ENCODE peak calls at places on chromosomes 2 and 18, in nine cellular contexts. One of them, this sample, is unnamed. For H3K9me3, the result is how much of the 10 kb centered on the place peaks cover.

GRCh38 chr18:56870982-56871381 is 219.8 kb downstream of the WDR7 start:
- DNase-seq in spleen: no peak
- DNase-seq in naive thymus-derived CD4-positive, alpha-beta T cell: no peak
- DNase-seq in stomach: no peak
- DNase-seq in PC-9: no peak
- DNase-seq in pancreas: no peak
- DNase-seq in CD8-positive, alpha-beta T cell: no peak
- DNase-seq in right atrium auricular region: no peak
- DNase-seq in hepatocyte: no peak
- DNase-seq in this sample: no peak

GRCh38 chr2:25376750-25377621 is 35.3 kb upstream of the DNMT3A start:
- DNase-seq in spleen: peak
- DNase-seq in right atrium auricular region: peak
- DNase-seq in PC-9: peak
- DNase-seq in pancreas: peak
- DNase-seq in hepatocyte: peak
- DNase-seq in naive thymus-derived CD4-positive, alpha-beta T cell: peak
- DNase-seq in CD8-positive, alpha-beta T cell: peak
- DNase-seq in stomach: peak
- DNase-seq in this sample: peak

GRCh38 chr2:176269319-176270099 is at the start of gene MTX2:
- DNase-seq in stomach: peak
- DNase-seq in hepatocyte: peak
- DNase-seq in naive thymus-derived CD4-positive, alpha-beta T cell: peak
- DNase-seq in CD8-positive, alpha-beta T cell: peak
- DNase-seq in spleen: peak
- DNase-seq in pancreas: peak
- DNase-seq in right atrium auricular region: no peak
- DNase-seq in PC-9: peak
- DNase-seq in this sample: peak

GRCh38 chr2:10260130-10260529 is 42.6 kb upstream of the HPCAL1 start:
- DNase-seq in CD8-positive, alpha-beta T cell: no peak
- DNase-seq in right atrium auricular region: no peak
- DNase-seq in naive thymus-derived CD4-positive, alpha-beta T cell: no peak
- DNase-seq in PC-9: no peak
- DNase-seq in spleen: no peak
- DNase-seq in pancreas: no peak
- DNase-seq in hepatocyte: peak
- DNase-seq in stomach: no peak
- DNase-seq in this sample: no peak

GRCh38 chr2:174025271-174026121 is 60.3 kb upstream of the SP3 start:
- DNase-seq in pancreas: peak
- DNase-seq in naive thymus-derived CD4-positive, alpha-beta T cell: no peak
- DNase-seq in right atrium auricular region: peak
- DNase-seq in hepatocyte: peak
- DNase-seq in stomach: peak
- DNase-seq in PC-9: no peak
- DNase-seq in CD8-positive, alpha-beta T cell: no peak
- DNase-seq in spleen: no peak
- DNase-seq in this sample: no peak

GRCh38 chr2:63865159-63865799 is 23.6 kb downstream of the UGP2 start:
- DNase-seq in PC-9: no peak
- DNase-seq in pancreas: no peak
- DNase-seq in stomach: no peak
- DNase-seq in CD8-positive, alpha-beta T cell: no peak
- DNase-seq in naive thymus-derived CD4-positive, alpha-beta T cell: no peak
- DNase-seq in hepatocyte: no peak
- DNase-seq in right atrium auricular region: no peak
- DNase-seq in spleen: no peak
- DNase-seq in this sample: no peak

GRCh38 chr2:238462782-238463396 is 36.2 kb downstream of the ASB1 start:
- DNase-seq in naive thymus-derived CD4-positive, alpha-beta T cell: no peak
- DNase-seq in spleen: no peak
- DNase-seq in pancreas: no peak
- DNase-seq in hepatocyte: peak
- DNase-seq in stomach: no peak
- DNase-seq in CD8-positive, alpha-beta T cell: no peak
- DNase-seq in right atrium auricular region: no peak
- DNase-seq in PC-9: no peak
- DNase-seq in this sample: no peak

GRCh38 chr18:49959176-49959575 is 145.8 kb upstream of the ACAA2 start:
- DNase-seq in stomach: no peak
- DNase-seq in naive thymus-derived CD4-positive, alpha-beta T cell: no peak
- DNase-seq in pancreas: no peak
- DNase-seq in right atrium auricular region: no peak
- DNase-seq in hepatocyte: no peak
- DNase-seq in CD8-positive, alpha-beta T cell: no peak
- DNase-seq in spleen: no peak
- DNase-seq in PC-9: no peak
- DNase-seq in this sample: no peak

GRCh38 chr2:120746179-120746549 is 10.5 kb downstream of the GLI2 start:
- DNase-seq in CD8-positive, alpha-beta T cell: peak
- DNase-seq in naive thymus-derived CD4-positive, alpha-beta T cell: no peak
- DNase-seq in spleen: no peak
- DNase-seq in hepatocyte: no peak
- DNase-seq in stomach: no peak
- DNase-seq in pancreas: no peak
- DNase-seq in PC-9: no peak
- DNase-seq in right atrium auricular region: no peak
- DNase-seq in this sample: no peak

GRCh38 chr2:216354236-216354788 is 18.0 kb downstream of the MARCHF4 start:
- DNase-seq in PC-9: no peak
- DNase-seq in pancreas: no peak
- DNase-seq in stomach: no peak
- DNase-seq in right atrium auricular region: no peak
- DNase-seq in spleen: no peak
- DNase-seq in hepatocyte: no peak
- DNase-seq in naive thymus-derived CD4-positive, alpha-beta T cell: no peak
- DNase-seq in CD8-positive, alpha-beta T cell: no peak
- DNase-seq in this sample: no peak

GRCh38 chr2:27730980-27731691 is 40.4 kb upstream of the MRPL33 start:
- DNase-seq in CD8-positive, alpha-beta T cell: no peak
- DNase-seq in spleen: no peak
- DNase-seq in stomach: no peak
- DNase-seq in hepatocyte: no peak
- DNase-seq in pancreas: no peak
- DNase-seq in naive thymus-derived CD4-positive, alpha-beta T cell: no peak
- DNase-seq in right atrium auricular region: no peak
- DNase-seq in PC-9: no peak
- DNase-seq in this sample: no peak

GRCh38 chr2:26599387-26599786 is 41.8 kb downstream of the CIB4 start:
- DNase-seq in spleen: no peak
- DNase-seq in PC-9: no peak
- DNase-seq in right atrium auricular region: no peak
- DNase-seq in stomach: no peak
- DNase-seq in hepatocyte: no peak
- DNase-seq in pancreas: no peak
- DNase-seq in CD8-positive, alpha-beta T cell: no peak
- DNase-seq in naive thymus-derived CD4-positive, alpha-beta T cell: no peak
- DNase-seq in this sample: no peak

GRCh38 chr2:85915606-85916303 is 27.0 kb upstream of the ST3GAL5 start:
- DNase-seq in stomach: no peak
- DNase-seq in pancreas: no peak
- DNase-seq in hepatocyte: no peak
- DNase-seq in PC-9: no peak
- DNase-seq in right atrium auricular region: no peak
- DNase-seq in naive thymus-derived CD4-positive, alpha-beta T cell: no peak
- DNase-seq in spleen: no peak
- DNase-seq in CD8-positive, alpha-beta T cell: no peak
- DNase-seq in this sample: no peak

GRCh38 chr2:159124441-159124911 is 156.0 kb downstream of the TANC1 start:
- DNase-seq in naive thymus-derived CD4-positive, alpha-beta T cell: no peak
- DNase-seq in spleen: no peak
- DNase-seq in right atrium auricular region: no peak
- DNase-seq in pancreas: no peak
- DNase-seq in PC-9: peak
- DNase-seq in hepatocyte: peak
- DNase-seq in stomach: peak
- DNase-seq in CD8-positive, alpha-beta T cell: no peak
- DNase-seq in this sample: no peak

GRCh38 chr2:159125858-159126257 is 157.4 kb downstream of the TANC1 start:
- DNase-seq in PC-9: no peak
- DNase-seq in stomach: no peak
- DNase-seq in pancreas: no peak
- DNase-seq in spleen: no peak
- DNase-seq in hepatocyte: no peak
- DNase-seq in CD8-positive, alpha-beta T cell: no peak
- DNase-seq in naive thymus-derived CD4-positive, alpha-beta T cell: no peak
- DNase-seq in right atrium auricular region: no peak
- DNase-seq in this sample: no peak

GRCh38 chr2:159124931-159125467 is 156.6 kb downstream of the TANC1 start:
- DNase-seq in PC-9: no peak
- DNase-seq in hepatocyte: peak
- DNase-seq in CD8-positive, alpha-beta T cell: no peak
- DNase-seq in naive thymus-derived CD4-positive, alpha-beta T cell: no peak
- DNase-seq in spleen: no peak
- DNase-seq in pancreas: no peak
- DNase-seq in stomach: no peak
- DNase-seq in right atrium auricular region: no peak
- DNase-seq in this sample: no peak

GRCh38 chr2:159126653-159127052 is 158.2 kb downstream of the TANC1 start:
- DNase-seq in PC-9: no peak
- DNase-seq in pancreas: no peak
- DNase-seq in spleen: no peak
- DNase-seq in stomach: no peak
- DNase-seq in naive thymus-derived CD4-positive, alpha-beta T cell: no peak
- DNase-seq in CD8-positive, alpha-beta T cell: no peak
- DNase-seq in hepatocyte: no peak
- DNase-seq in right atrium auricular region: no peak
- DNase-seq in this sample: no peak

DNA sequence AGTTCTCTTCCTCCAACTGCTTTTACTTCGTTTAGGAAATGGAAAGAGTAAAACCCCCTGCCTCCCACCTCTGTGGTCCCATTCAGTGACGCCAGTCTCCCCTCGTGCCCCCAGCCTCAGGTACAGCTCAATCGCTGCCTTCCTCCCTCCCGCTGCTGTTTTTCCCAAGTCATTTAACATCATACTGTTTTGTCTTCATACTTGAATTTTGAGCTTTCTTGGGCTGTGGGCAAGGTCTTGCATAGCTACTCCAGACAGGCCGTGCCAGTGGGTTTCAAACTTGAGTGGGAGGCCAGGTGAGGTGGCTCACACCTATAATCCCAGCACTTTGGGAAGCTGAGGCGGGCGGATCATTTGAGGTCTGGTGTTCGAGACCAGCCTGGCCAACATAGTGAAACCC is 155.3 kb downstream of the TANC1 start:
- DNase-seq in stomach: no peak
- DNase-seq in pancreas: no peak
- DNase-seq in PC-9: no peak
- DNase-seq in CD8-positive, alpha-beta T cell: no peak
- DNase-seq in right atrium auricular region: no peak
- DNase-seq in spleen: no peak
- DNase-seq in naive thymus-derived CD4-positive, alpha-beta T cell: no peak
- DNase-seq in hepatocyte: no peak
- DNase-seq in this sample: no peak
- H3K27ac ChIP-seq in stomach: peak
- H3K27ac ChIP-seq in pancreas: no peak
- H3K27ac ChIP-seq in PC-9: peak
- H3K27ac ChIP-seq in CD8-positive, alpha-beta T cell: no peak
- H3K27ac ChIP-seq in right atrium auricular region: peak
- H3K27ac ChIP-seq in spleen: peak
- H3K27ac ChIP-seq in naive thymus-derived CD4-positive, alpha-beta T cell: no peak
- H3K27ac ChIP-seq in hepatocyte: peak
- H3K27ac ChIP-seq in this sample: no peak

GRCh38 chr2:116917196-116917595 is 897.3 kb upstream of the DDX18 start:
- DNase-seq in pancreas: no peak
- DNase-seq in spleen: no peak
- DNase-seq in CD8-positive, alpha-beta T cell: no peak
- DNase-seq in naive thymus-derived CD4-positive, alpha-beta T cell: no peak
- DNase-seq in right atrium auricular region: no peak
- DNase-seq in PC-9: no peak
- DNase-seq in hepatocyte: no peak
- DNase-seq in stomach: no peak
- DNase-seq in this sample: no peak
- H3K9me3 ChIP-seq in pancreas: under half
- H3K9me3 ChIP-seq in spleen: under half
- H3K9me3 ChIP-seq in CD8-positive, alpha-beta T cell: under half
- H3K9me3 ChIP-seq in naive thymus-derived CD4-positive, alpha-beta T cell: under half
- H3K9me3 ChIP-seq in right atrium auricular region: under half
- H3K9me3 ChIP-seq in PC-9: under half
- H3K9me3 ChIP-seq in hepatocyte: under half
- H3K9me3 ChIP-seq in stomach: under half
- H3K9me3 ChIP-seq in this sample: under half

DNA sequence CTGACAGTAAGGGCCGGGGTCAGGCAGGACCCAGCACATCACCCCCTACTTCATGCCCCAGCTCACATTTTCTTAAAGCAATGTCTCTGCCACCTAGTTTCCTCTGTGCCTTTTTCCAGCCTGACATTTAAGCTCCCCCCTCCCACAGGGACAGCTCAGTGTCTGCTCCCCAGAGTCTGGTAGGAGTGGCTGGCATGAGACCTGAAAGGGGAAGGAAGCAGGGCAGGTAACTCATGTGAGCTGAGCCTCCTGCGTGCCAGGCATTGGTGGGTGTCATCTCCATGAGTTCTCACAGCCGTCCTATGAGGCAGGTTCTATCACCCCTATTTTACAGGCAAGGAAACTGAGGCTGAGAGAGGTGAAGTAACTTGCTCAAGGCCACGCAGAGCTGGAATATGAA is 1.5 kb downstream of the DNAJB2 start:
- DNase-seq in CD8-positive, alpha-beta T cell: no peak
- DNase-seq in hepatocyte: no peak
- DNase-seq in PC-9: no peak
- DNase-seq in spleen: no peak
- DNase-seq in right atrium auricular region: no peak
- DNase-seq in pancreas: no peak
- DNase-seq in naive thymus-derived CD4-positive, alpha-beta T cell: no peak
- DNase-seq in stomach: no peak
- DNase-seq in this sample: no peak
- H3K4me3 ChIP-seq in CD8-positive, alpha-beta T cell: peak
- H3K4me3 ChIP-seq in hepatocyte: no peak
- H3K4me3 ChIP-seq in PC-9: no peak
- H3K4me3 ChIP-seq in spleen: no peak
- H3K4me3 ChIP-seq in right atrium auricular region: no peak
- H3K4me3 ChIP-seq in pancreas: no peak
- H3K4me3 ChIP-seq in naive thymus-derived CD4-positive, alpha-beta T cell: no peak
- H3K4me3 ChIP-seq in stomach: peak
- H3K4me3 ChIP-seq in this sample: no peak

GRCh38 chr2:136248907-136249306 is 131.0 kb upstream of the CXCR4 start:
- DNase-seq in right atrium auricular region: no peak
- DNase-seq in hepatocyte: no peak
- DNase-seq in PC-9: no peak
- DNase-seq in stomach: no peak
- DNase-seq in CD8-positive, alpha-beta T cell: no peak
- DNase-seq in naive thymus-derived CD4-positive, alpha-beta T cell: no peak
- DNase-seq in spleen: no peak
- DNase-seq in pancreas: no peak
- DNase-seq in this sample: no peak
- H3K27ac ChIP-seq in right atrium auricular region: no peak
- H3K27ac ChIP-seq in hepatocyte: no peak
- H3K27ac ChIP-seq in PC-9: no peak
- H3K27ac ChIP-seq in stomach: no peak
- H3K27ac ChIP-seq in CD8-positive, alpha-beta T cell: no peak
- H3K27ac ChIP-seq in naive thymus-derived CD4-positive, alpha-beta T cell: no peak
- H3K27ac ChIP-seq in spleen: no peak
- H3K27ac ChIP-seq in pancreas: no peak
- H3K27ac ChIP-seq in this sample: no peak

This sample was measured in CD8-positive, alpha-beta memory T cell.